ENCODE peak calls at places on chromosomes 7 and 10, in four cellular contexts. G is GM13976, P is D341Med, H is brain microvascular endothelial cell. Y is an unnamed sample.
A peak's percentile ranks its signal among the peaks of the same experiment; 100 is the strongest.

GRCh38 chr7:44380179-44380830 is 54.9 kb upstream of the CAMK2B start:
- DNase-seq in G (peak; percentile 22), P (peak; percentile 15), H (no peak), Y (no peak)

GRCh38 chr7:73978681-73979563 is 49.1 kb upstream of the ELN start:
- DNase-seq in G (peak; percentile 78), P (peak; percentile 81), H (peak; percentile 6), Y (peak; percentile 50)

GRCh38 chr10:122162566-122163181 is 108.4 kb upstream of the BTBD16 start:
- DNase-seq in G (no peak), P (no peak), H (no peak), Y (no peak)

GRCh38 chr7:138630059-138630610 is 71.0 kb downstream of the SVOPL start:
- DNase-seq in G (no peak), P (no peak), H (no peak), Y (no peak)

GRCh38 chr7:105691029-105691691 is 109.9 kb upstream of the EFCAB10 start:
- DNase-seq in G (peak; percentile 45), P (no peak), H (peak; percentile 16), Y (peak; percentile 65)

GRCh38 chr10:42960491-42961155 is 116.2 kb upstream of the RET start:
- DNase-seq in G (no peak), P (no peak), H (peak; percentile 71), Y (peak; percentile 48)

GRCh38 chr10:125203186-125203800 is 42.9 kb upstream of the CTBP2 start:
- DNase-seq in G (no peak), P (no peak), H (no peak), Y (no peak)

GRCh38 chr10:71486465-71487114 is 89.9 kb downstream of the CDH23 start:
- DNase-seq in G (peak; percentile 70), P (peak; percentile 46), H (peak; percentile 58), Y (peak; percentile 65)

GRCh38 chr7:109545686-109546085 is 976.0 kb downstream of the DNAJB9 start:
- DNase-seq in G (no peak), P (no peak), H (no peak), Y (no peak)

GRCh38 chr7:40015790-40016296 is 65.8 kb downstream of the CDK13 start:
- DNase-seq in G (peak; percentile 47), P (no peak), H (peak; percentile 11), Y (peak; percentile 70)

GRCh38 chr7:123675092-123675473 is 19.4 kb downstream of the LMOD2 start:
- DNase-seq in G (no peak), P (no peak), H (no peak), Y (peak; percentile 68)

GRCh38 chr7:50382455-50382854 is 67.7 kb downstream of the FIGNL1 start:
- DNase-seq in G (no peak), P (no peak), H (no peak), Y (no peak)

GRCh38 chr7:149456770-149457421 is 4.0 kb downstream of the ZNF777 start:
- DNase-seq in G (no peak), P (no peak), H (no peak), Y (peak; percentile 17)

GRCh38 chr10:17516376-17516775 is 62.0 kb upstream of the ST8SIA6 start:
- DNase-seq in G (no peak), P (no peak), H (no peak), Y (peak; percentile 11)

GRCh38 chr7:76352193-76352592 is 6.6 kb downstream of the YWHAG start:
- DNase-seq in G (no peak), P (no peak), H (no peak), Y (no peak)

GRCh38 chr10:31011660-31012022 is 20.0 kb downstream of the ZNF438 start:
- DNase-seq in G (no peak), P (no peak), H (no peak), Y (peak; percentile 51)

GRCh38 chr10:14698487-14699170 is 76.1 kb downstream of the FAM107B start:
- DNase-seq in G (no peak), P (no peak), H (peak; percentile 46), Y (peak; percentile 33)

GRCh38 chr7:20542594-20542993 is 72.9 kb upstream of the ABCB5 start:
- DNase-seq in G (no peak), P (no peak), H (no peak), Y (peak; percentile 68)

GRCh38 chr10:48458662-48459048 is 146.2 kb downstream of the ARHGAP22 start:
- DNase-seq in G (no peak), P (no peak), H (no peak), Y (no peak)

GRCh38 chr7:30741289-30741688 is 10.6 kb upstream of the INMT start:
- DNase-seq in G (no peak), P (no peak), H (no peak), Y (no peak)

GRCh38 chr7:79211724-79212123 is 241.7 kb downstream of the MAGI2 start:
- DNase-seq in G (no peak), P (no peak), H (no peak), Y (no peak)

Y was measured in cardiac fibroblast.